ENCODE peak calls at places on chromosomes 3 and 15, in nine cellular contexts. C, Y, B, X, Q, L, R, M and N are unnamed samples.

GRCh38 chr3:152121292-152121654 is 147.5 kb upstream of the MBNL1 start:
- DNase-seq in X (no peak), M (no peak), R (no peak), L (no peak), Y (peak), B (peak), Q (peak), C (peak), N (peak)

GRCh38 chr3:16203031-16203430 is 28.6 kb downstream of the GALNT15 start:
- DNase-seq in C (peak), R (no peak), M (no peak), L (no peak), B (no peak), X (no peak), Q (peak), Y (peak), N (peak)

GRCh38 chr3:141743305-141743704 is 5.2 kb downstream of the RNF7 start:
- DNase-seq in M (no peak), Q (no peak), L (no peak), B (no peak), C (no peak), X (no peak), R (no peak), Y (no peak), N (no peak)

GRCh38 chr3:45204136-45204535 is 22.0 kb downstream of the TMEM158 start:
- DNase-seq in B (peak), Q (peak), X (no peak), R (no peak), Y (peak), C (peak), L (no peak), M (no peak), N (peak)

GRCh38 chr3:38662544-38662943 is 13.1 kb upstream of the SCN5A start:
- DNase-seq in X (no peak), R (no peak), Q (peak), C (peak), Y (peak), M (no peak), B (peak), L (no peak), N (peak)

GRCh38 chr3:18648868-18649450 is 223.8 kb upstream of the SATB1 start:
- DNase-seq in B (no peak), Y (no peak), M (no peak), L (no peak), C (no peak), Q (no peak), R (no peak), X (no peak), N (no peak)

GRCh38 chr3:177419904-177420601 is 222.8 kb upstream of the TBL1XR1 start:
- DNase-seq in R (no peak), M (no peak), B (no peak), C (peak), L (no peak), Y (no peak), Q (no peak), X (no peak), N (no peak)

GRCh38 chr3:186032321-186032720 is 76.6 kb downstream of the ETV5 start:
- DNase-seq in Y (no peak), X (no peak), M (no peak), Q (no peak), L (no peak), B (no peak), C (no peak), R (no peak), N (no peak)

GRCh38 chr15:94162946-94163345 is 68.4 kb upstream of the MCTP2 start:
- DNase-seq in C (no peak), B (no peak), M (no peak), X (no peak), Y (no peak), R (no peak), Q (no peak), L (no peak), N (no peak)

GRCh38 chr3:4125576-4125975 is 177.6 kb upstream of the SETMAR start:
- DNase-seq in M (no peak), R (no peak), B (no peak), L (no peak), C (no peak), Q (no peak), X (no peak), Y (no peak), N (no peak)

GRCh38 chr15:72838311-72838731 is 54.8 kb upstream of the ADPGK start:
- DNase-seq in L (peak), C (peak), B (peak), Y (peak), R (no peak), X (no peak), Q (no peak), M (no peak), N (peak)
- H3K4me3 ChIP-seq in L (no peak), C (no peak), B (no peak), Y (no peak), R (no peak), X (no peak), Q (no peak), M (no peak), N (no peak)

GRCh38 chr3:143120716-143121239 is 1.2 kb downstream of the CHST2 start:
- DNase-seq in R (no peak), C (peak), Y (peak), B (peak), X (no peak), L (no peak), M (no peak), Q (peak), N (peak)
- TF ChIP-seq CTCF in R (no peak), C (peak), Y (peak), B (peak), X (no peak), L (no peak), M (no peak), Q (no peak), N (peak)

GRCh38 chr3:157157836-157158235 is 2.1 kb downstream of the CCNL1 start:
- DNase-seq in X (no peak), C (no peak), R (no peak), B (peak), M (no peak), L (no peak), Q (no peak), Y (no peak), N (no peak)
- H3K4me3 ChIP-seq in X (no peak), C (peak), R (no peak), B (peak), M (no peak), L (peak), Q (peak), Y (peak), N (peak)

GRCh38 chr3:123941150-123941941 is 19.7 kb downstream of the CCDC14 start:
- DNase-seq in R (no peak), L (no peak), Y (peak), Q (peak), X (no peak), C (peak), B (peak), M (no peak), N (peak)
- TF ChIP-seq CTCF in R (no peak), L (no peak), Y (peak), Q (peak), X (no peak), C (peak), B (no peak), M (no peak), N (peak)